ENCODE peak calls at places on chromosome 15, in eight cellular contexts. N is cardiac muscle cell; P is psoas muscle; Y is AG04450; I is LNCaP clone FGC; E is A549; B is mesothelial cell of epicardium; X is CD8-positive, alpha-beta T cell. K is an unnamed sample.

GRCh38 chr15:82804575-82804949 is 1.3 kb downstream of the FSD2 start:
- DNase-seq in E (no peak), B (no peak), Y (no peak), P (no peak), I (no peak), N (peak), X (no peak), K (peak)

GRCh38 chr15:69591905-69592508 is 139.4 kb downstream of the RPLP1 start:
- DNase-seq in E (peak), Y (no peak), X (no peak), B (no peak), I (peak), N (no peak), P (no peak), K (no peak)

GRCh38 chr15:58070801-58071418 is 5.4 kb upstream of the ALDH1A2 start:
- DNase-seq in P (peak), X (no peak), B (peak), N (peak), I (no peak), Y (no peak), E (peak), K (peak)

GRCh38 chr15:74315626-74316025 is 51.8 kb downstream of the CYP11A1 start:
- DNase-seq in P (peak), I (no peak), E (no peak), B (no peak), X (peak), Y (no peak), N (no peak), K (no peak)

GRCh38 chr15:66046326-66046725 is 177.0 kb downstream of the RAB11A start:
- DNase-seq in N (no peak), P (no peak), B (no peak), X (no peak), E (no peak), Y (no peak), I (no peak), K (no peak)

GRCh38 chr15:40289140-40289775 is 6.4 kb upstream of the ANKRD63 start:
- DNase-seq in I (peak), N (no peak), B (no peak), Y (no peak), X (no peak), P (no peak), E (peak), K (no peak)

GRCh38 chr15:32908135-32908801 is 190.5 kb downstream of the GREM1 start:
- DNase-seq in X (no peak), Y (peak), E (no peak), B (no peak), P (no peak), I (no peak), N (no peak), K (no peak)

GRCh38 chr15:65212097-65212496 is 824 bp upstream of the CILP start:
- DNase-seq in I (no peak), B (no peak), P (no peak), N (peak), E (peak), Y (no peak), X (peak), K (no peak)

GRCh38 chr15:69081310-69082004 is 67.0 kb downstream of the NOX5 start:
- DNase-seq in E (no peak), P (peak), B (no peak), Y (no peak), I (no peak), N (no peak), X (no peak), K (peak)

GRCh38 chr15:43168192-43169107 is 16.8 kb upstream of the CCNDBP1 start:
- DNase-seq in Y (no peak), E (no peak), X (no peak), B (no peak), P (no peak), I (peak), N (peak), K (peak)

GRCh38 chr15:100192092-100192695 is 149.6 kb downstream of the ADAMTS17 start:
- DNase-seq in P (peak), Y (no peak), N (no peak), B (no peak), E (no peak), I (no peak), X (no peak), K (no peak)

GRCh38 chr15:57213783-57214366 is 162.4 kb upstream of the CGNL1 start:
- DNase-seq in P (no peak), X (no peak), N (peak), Y (no peak), I (peak), B (no peak), E (peak), K (peak)

GRCh38 chr15:83324799-83325198 is 40.3 kb upstream of the BNC1 start:
- DNase-seq in X (no peak), B (no peak), P (no peak), Y (no peak), I (no peak), E (no peak), N (no peak), K (no peak)

GRCh38 chr15:45132844-45133560 is 3.2 kb downstream of the DUOX1 start:
- DNase-seq in X (no peak), N (no peak), P (no peak), Y (no peak), E (no peak), I (no peak), B (no peak), K (no peak)

GRCh38 chr15:45136378-45136764 is 6.6 kb downstream of the DUOX1 start:
- DNase-seq in B (no peak), N (peak), E (no peak), Y (no peak), I (no peak), X (no peak), P (no peak), K (no peak)

GRCh38 chr15:45133561-45133920 is 3.7 kb downstream of the DUOX1 start:
- DNase-seq in E (no peak), P (no peak), I (no peak), N (peak), Y (no peak), X (no peak), B (peak), K (no peak)

GRCh38 chr15:45134046-45134445 is 4.3 kb downstream of the DUOX1 start:
- DNase-seq in N (no peak), P (no peak), B (no peak), Y (no peak), E (no peak), X (no peak), I (no peak), K (no peak)

GRCh38 chr15:45134682-45135604 is 5.1 kb downstream of the DUOX1 start:
- DNase-seq in N (peak), B (no peak), Y (no peak), P (no peak), E (no peak), I (no peak), X (no peak), K (no peak)
- TF ChIP-seq CTCF in N (peak), B (no peak), Y (no peak), P (no peak), E (no peak), I (no peak), X (no peak), K (no peak)

DNA sequence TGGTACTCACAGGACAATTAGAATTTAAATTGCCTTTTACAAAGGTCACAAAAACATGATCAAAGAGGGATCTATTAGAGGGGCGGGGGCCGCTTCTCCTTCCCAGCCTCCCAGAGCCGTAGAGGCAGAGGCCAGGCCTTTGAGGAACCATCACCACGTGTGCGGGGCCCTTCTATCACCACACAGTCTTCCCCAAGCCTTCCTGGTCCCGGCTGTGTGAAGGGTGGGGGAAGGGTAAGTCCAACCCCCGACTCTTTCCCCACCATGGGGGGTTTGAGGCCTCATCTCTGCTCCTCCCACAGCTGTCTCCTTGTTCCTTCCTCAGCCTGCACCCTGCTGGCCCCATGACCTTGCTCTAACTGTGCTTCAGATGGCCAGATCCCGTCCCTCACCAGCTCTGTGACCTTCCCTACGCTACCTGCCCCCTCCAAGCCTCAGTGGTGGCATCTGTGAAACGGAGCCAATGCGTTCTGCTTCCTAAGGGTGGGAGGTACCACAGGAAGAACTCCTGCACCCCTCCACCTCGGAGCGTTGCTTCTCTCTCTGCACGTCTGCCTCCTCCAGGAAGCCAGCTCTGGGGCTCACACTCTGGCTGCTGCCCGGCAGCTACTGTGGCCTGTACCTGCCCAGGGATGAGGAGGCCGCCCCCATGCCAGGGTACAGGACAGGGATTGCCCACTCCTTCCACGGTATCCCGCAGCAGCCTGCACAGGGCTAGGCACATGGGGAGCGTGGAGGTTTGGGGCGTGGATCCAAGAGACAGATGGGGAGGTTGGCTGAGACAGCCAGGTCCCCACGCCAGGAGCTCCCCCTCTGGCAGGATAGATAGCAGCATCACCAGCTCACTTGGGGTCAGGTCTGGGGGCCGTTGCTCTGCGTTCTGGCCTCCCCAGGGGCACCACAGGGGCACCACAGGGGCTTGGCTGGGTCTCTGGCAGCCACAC is 83.8 kb downstream of the LINGO1 start:
- DNase-seq in E (no peak), Y (no peak), X (no peak), I (no peak), B (no peak), N (no peak), P (peak), K (no peak)
- TF ChIP-seq CTCF in E (no peak), Y (no peak), X (no peak), I (no peak), B (no peak), N (no peak), P (no peak), K (no peak)

GRCh38 chr15:51401065-51401780 is 59.8 kb downstream of the GLDN start:
- DNase-seq in B (no peak), X (no peak), E (no peak), N (no peak), I (no peak), P (no peak), Y (no peak), K (no peak)

GRCh38 chr15:51401872-51402517 is 60.5 kb downstream of the GLDN start:
- DNase-seq in E (peak), B (peak), X (no peak), I (no peak), P (no peak), Y (no peak), N (peak), K (peak)

GRCh38 chr15:51403946-51404695 is 62.7 kb downstream of the GLDN start:
- DNase-seq in X (no peak), E (no peak), N (no peak), Y (no peak), B (no peak), P (no peak), I (no peak), K (no peak)

GRCh38 chr15:51405646-51406194 is 64.3 kb downstream of the GLDN start:
- DNase-seq in P (no peak), X (no peak), B (no peak), Y (no peak), E (no peak), N (no peak), I (no peak), K (no peak)

DNA sequence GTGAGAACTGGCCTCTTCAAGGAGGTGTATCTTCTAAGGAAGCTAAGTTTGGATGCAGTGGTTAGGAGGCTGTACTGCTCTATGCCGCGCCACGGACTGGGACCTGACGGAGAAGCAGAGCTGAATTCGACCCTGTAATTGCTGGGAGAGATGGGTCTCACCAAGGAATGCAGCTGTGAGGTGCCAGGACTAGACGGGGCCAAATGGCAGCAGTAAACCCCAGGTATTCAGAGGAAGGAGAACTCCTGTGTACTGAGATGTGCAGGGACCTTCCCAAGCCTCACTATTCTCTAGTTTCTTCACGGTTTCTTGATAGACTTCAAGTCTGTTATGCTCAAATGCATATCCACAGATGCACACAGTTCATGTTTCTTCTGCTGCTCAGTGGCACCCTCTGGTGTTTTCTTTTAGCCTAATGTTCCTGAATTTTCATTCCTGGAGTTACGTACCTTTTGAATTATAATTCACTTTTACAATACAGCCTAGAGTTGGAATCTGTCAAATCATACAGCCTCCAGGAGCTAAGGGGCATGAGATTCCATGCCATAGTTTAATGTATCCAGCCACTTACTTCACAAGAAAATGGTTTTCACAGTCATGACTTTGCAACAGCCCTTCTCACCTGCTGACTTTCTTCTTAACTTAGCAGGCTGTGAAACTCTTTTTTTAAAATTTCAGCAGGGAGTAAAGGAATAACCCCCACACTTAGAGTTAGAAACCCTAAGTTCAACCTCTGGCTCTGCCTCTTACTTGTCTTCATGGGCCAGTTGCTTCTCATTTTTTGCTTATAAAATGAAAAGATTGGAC is 61.8 kb downstream of the GLDN start:
- DNase-seq in N (peak), Y (peak), E (peak), I (no peak), P (no peak), X (no peak), B (no peak), K (peak)
- TF ChIP-seq CTCF in N (peak), Y (peak), E (peak), I (peak), P (peak), X (no peak), B (peak), K (peak)

GRCh38 chr15:45457215-45457614 is 65.3 kb downstream of the SLC30A4 start:
- DNase-seq in N (no peak), P (no peak), X (no peak), B (no peak), Y (no peak), I (no peak), E (no peak), K (no peak)

GRCh38 chr15:45457641-45458539 is 64.7 kb downstream of the SLC30A4 start:
- DNase-seq in I (peak), B (peak), P (no peak), N (peak), X (peak), Y (peak), E (peak), K (peak)

GRCh38 chr15:45451265-45451664 is 71.3 kb downstream of the SLC30A4 start:
- DNase-seq in X (no peak), P (no peak), E (no peak), B (no peak), N (no peak), I (no peak), Y (no peak), K (no peak)

GRCh38 chr15:45456212-45457106 is 66.1 kb downstream of the SLC30A4 start:
- DNase-seq in B (peak), I (no peak), P (no peak), X (peak), E (peak), N (no peak), Y (peak), K (peak)

GRCh38 chr15:45454825-45455224 is 67.7 kb downstream of the SLC30A4 start:
- DNase-seq in E (peak), I (no peak), B (no peak), N (no peak), Y (peak), X (peak), P (peak), K (peak)
- TF ChIP-seq CTCF in E (no peak), I (no peak), B (no peak), N (peak), Y (peak), X (no peak), P (no peak), K (peak)

GRCh38 chr15:78691873-78692421 is 50.9 kb upstream of the CHRNB4 start:
- DNase-seq in P (no peak), B (no peak), Y (no peak), X (no peak), E (no peak), N (no peak), I (no peak), K (no peak)

GRCh38 chr15:78697449-78697848 is 56.4 kb upstream of the CHRNB4 start:
- DNase-seq in B (no peak), X (no peak), N (no peak), P (no peak), Y (no peak), I (no peak), E (no peak), K (no peak)

GRCh38 chr15:78696436-78696835 is 55.4 kb upstream of the CHRNB4 start:
- DNase-seq in P (no peak), E (no peak), X (no peak), B (no peak), Y (no peak), N (no peak), I (no peak), K (no peak)

GRCh38 chr15:78695046-78695671 is 54.1 kb upstream of the CHRNB4 start:
- DNase-seq in N (no peak), X (no peak), E (no peak), B (no peak), Y (no peak), P (no peak), I (no peak), K (no peak)

DNA sequence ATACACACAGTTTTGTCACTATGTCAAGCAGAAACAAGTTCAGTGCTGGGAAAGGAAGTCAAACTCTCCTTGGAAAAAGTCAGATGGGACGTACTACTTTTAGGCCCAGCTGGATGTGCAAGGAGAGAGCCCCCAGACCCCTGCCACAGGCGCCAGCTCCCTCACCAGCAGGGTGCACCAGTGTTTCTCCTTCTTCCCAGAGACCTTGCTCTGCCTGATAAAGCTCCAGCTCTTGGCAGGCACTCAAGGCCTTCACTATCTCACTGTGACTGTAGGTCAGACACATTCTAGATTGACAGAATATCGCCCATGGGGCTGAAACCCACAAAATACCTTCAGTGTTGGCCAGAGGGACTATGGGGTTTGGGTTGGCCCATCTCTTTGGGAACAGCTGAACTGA is 54.8 kb upstream of the CHRNB4 start:
- DNase-seq in X (no peak), I (peak), N (no peak), E (no peak), Y (no peak), B (no peak), P (no peak), K (no peak)
- TF ChIP-seq CTCF in X (no peak), I (peak), N (no peak), E (no peak), Y (no peak), B (no peak), P (no peak), K (no peak)

DNA sequence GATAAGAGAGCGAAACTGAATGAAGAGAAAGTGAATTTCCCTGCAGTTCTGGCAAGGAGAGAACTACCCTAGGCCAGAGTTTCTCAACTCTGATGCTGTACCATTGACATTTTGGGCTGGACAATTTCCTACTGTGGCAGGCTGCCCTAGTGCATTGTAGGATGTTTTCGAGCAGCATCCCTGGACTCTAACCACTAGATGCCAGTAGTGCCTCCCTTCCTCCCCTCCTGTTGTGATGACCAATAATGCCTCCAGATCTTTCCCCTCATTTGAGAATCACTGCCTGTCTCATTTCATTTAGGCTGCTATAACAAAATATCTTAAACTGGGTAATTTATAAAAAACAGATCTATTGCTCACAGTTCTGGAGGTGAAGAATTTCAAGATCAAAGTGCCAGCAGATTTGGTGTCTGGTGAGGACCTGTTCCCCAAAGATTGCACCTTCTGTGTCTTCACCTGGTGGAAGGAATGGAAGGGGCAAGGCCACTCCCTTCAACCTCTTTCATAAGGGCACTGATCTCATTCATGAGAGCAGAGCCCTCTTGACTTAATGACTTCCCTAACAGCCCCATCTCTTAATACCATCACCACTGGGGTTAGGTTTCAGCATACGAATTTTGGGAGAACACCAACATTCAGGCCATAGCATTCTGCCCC is 188.9 kb upstream of the MEIS2 start:
- DNase-seq in E (peak), B (no peak), X (no peak), P (no peak), I (no peak), Y (no peak), N (peak), K (peak)
- TF ChIP-seq CTCF in E (no peak), B (no peak), X (no peak), P (no peak), I (peak), Y (peak), N (peak), K (peak)

GRCh38 chr15:71595846-71596553 is 214.4 kb upstream of the NR2E3 start:
- DNase-seq in N (no peak), E (no peak), Y (no peak), I (no peak), B (no peak), P (no peak), X (no peak), K (peak)

GRCh38 chr15:71588746-71589145 is 221.6 kb upstream of the NR2E3 start:
- DNase-seq in I (no peak), E (peak), B (no peak), N (no peak), Y (peak), P (no peak), X (no peak), K (peak)

GRCh38 chr15:71592186-71592585 is 218.2 kb upstream of the NR2E3 start:
- DNase-seq in N (peak), X (no peak), E (no peak), I (no peak), Y (no peak), B (no peak), P (no peak), K (no peak)

GRCh38 chr15:71586463-71586862 is 223.9 kb upstream of the NR2E3 start:
- DNase-seq in E (no peak), B (no peak), P (no peak), I (no peak), Y (no peak), N (no peak), X (no peak), K (no peak)

GRCh38 chr15:71591057-71591456 is 219.3 kb upstream of the NR2E3 start:
- DNase-seq in N (no peak), Y (no peak), X (no peak), E (no peak), P (no peak), B (no peak), I (no peak), K (no peak)
- TF ChIP-seq CTCF in N (no peak), Y (peak), X (no peak), E (no peak), P (no peak), B (no peak), I (no peak), K (no peak)

GRCh38 chr15:92938387-92938786 is 38.3 kb downstream of the CHD2 start:
- DNase-seq in N (no peak), I (no peak), Y (no peak), P (no peak), B (no peak), X (no peak), E (no peak), K (no peak)
- TF ChIP-seq CTCF in N (peak), I (peak), Y (peak), P (peak), B (peak), X (peak), E (no peak), K (peak)

K was measured in AG10803.